ENCODE peak calls at places on chromosome 13, in six cellular contexts. A is WERI-Rb-1, D is colonic mucosa, M is dorsolateral prefrontal cortex, X is psoas muscle, G is cardiac muscle cell. R is an unnamed sample.

GRCh38 chr13:110914293-110915056 is 394 bp downstream of the ANKRD10 start:
- DNase-seq in G (peak), M (peak), A (peak), D (peak), X (peak), R (peak)

GRCh38 chr13:80716610-80717081 is 375.7 kb upstream of the SPRY2 start:
- DNase-seq in G (peak), A (no peak), D (no peak), X (peak), M (peak), R (peak)

GRCh38 chr13:111530137-111530536 is 209.7 kb downstream of the TEX29 start:
- DNase-seq in M (no peak), A (no peak), D (no peak), G (no peak), X (no peak), R (no peak)

GRCh38 chr13:23979361-23980159 is 82.3 kb upstream of the C1QTNF9B start:
- DNase-seq in X (peak), M (peak), A (peak), D (peak), G (peak), R (peak)

GRCh38 chr13:98479496-98480003 is 97.4 kb downstream of the STK24 start:
- DNase-seq in G (no peak), M (no peak), X (no peak), A (no peak), D (no peak), R (no peak)

GRCh38 chr13:107348931-107349330 is 781.0 kb upstream of the ARGLU1 start:
- DNase-seq in D (no peak), G (peak), A (no peak), M (no peak), X (no peak), R (no peak)

GRCh38 chr13:27176772-27177171 is 5.2 kb upstream of the USP12 start:
- DNase-seq in A (no peak), G (no peak), X (no peak), D (no peak), M (no peak), R (no peak)

GRCh38 chr13:23628250-23628649 is 58.0 kb downstream of the TNFRSF19 start:
- DNase-seq in X (no peak), M (no peak), G (no peak), A (peak), D (no peak), R (peak)

GRCh38 chr13:50588736-50589135 is 254.8 kb downstream of the DLEU7 start:
- DNase-seq in X (no peak), D (no peak), A (no peak), M (no peak), G (no peak), R (no peak)

GRCh38 chr13:45063261-45063870 is 56.9 kb upstream of the GTF2F2 start:
- DNase-seq in G (peak), X (no peak), A (no peak), M (no peak), D (no peak), R (no peak)

GRCh38 chr13:78129850-78130249 is 211.2 kb upstream of the EDNRB start:
- DNase-seq in G (no peak), D (no peak), X (no peak), A (no peak), M (no peak), R (no peak)

GRCh38 chr13:57627663-57628062 is 3.9 kb upstream of the PCDH17 start:
- DNase-seq in A (no peak), G (peak), X (no peak), M (no peak), D (no peak), R (peak)

GRCh38 chr13:73521291-73521626 is 462.5 kb downstream of the KLF5 start:
- DNase-seq in X (no peak), G (no peak), A (no peak), D (no peak), M (no peak), R (no peak)

GRCh38 chr13:97148894-97149293 is 73.2 kb upstream of the MBNL2 start:
- DNase-seq in G (peak), A (no peak), X (no peak), D (no peak), M (no peak), R (no peak)

GRCh38 chr13:89695343-89696257 is 1651.9 kb upstream of the MIR17HG start:
- DNase-seq in G (peak), X (no peak), A (peak), M (no peak), D (peak), R (peak)

GRCh38 chr13:71525004-71525403 is 342.0 kb downstream of the DACH1 start:
- DNase-seq in A (no peak), X (no peak), G (no peak), M (no peak), D (no peak), R (no peak)

GRCh38 chr13:30810261-30810701 is 74.9 kb downstream of the ALOX5AP start:
- DNase-seq in G (no peak), M (no peak), A (no peak), D (no peak), X (no peak), R (no peak)

GRCh38 chr13:50080856-50081105 is 65.5 kb downstream of the KCNRG start:
- DNase-seq in A (no peak), M (no peak), G (no peak), X (no peak), D (no peak), R (no peak)

GRCh38 chr13:100214886-100215285 is 126.0 kb downstream of the PCCA start:
- DNase-seq in D (no peak), G (peak), A (no peak), M (no peak), X (no peak), R (no peak)

GRCh38 chr13:73325351-73326214 is 266.8 kb downstream of the KLF5 start:
- DNase-seq in X (no peak), A (no peak), G (no peak), D (peak), M (no peak), R (no peak)

GRCh38 chr13:108777421-108778420 is 148.3 kb downstream of the MYO16 start:
- DNase-seq in D (no peak), G (no peak), A (no peak), X (no peak), M (no peak), R (peak)

GRCh38 chr13:111021270-111021669 is 93.8 kb upstream of the ARHGEF7 start:
- DNase-seq in M (no peak), G (no peak), D (no peak), A (no peak), X (no peak), R (no peak)

GRCh38 chr13:30422056-30422914 is at the start of gene UBE2L5:
- DNase-seq in D (peak), A (peak), M (peak), G (peak), X (peak), R (peak)

GRCh38 chr13:48151343-48151742 is 56.4 kb upstream of the MED4 start:
- DNase-seq in M (no peak), G (no peak), D (no peak), A (no peak), X (no peak), R (no peak)

GRCh38 chr13:21075303-21076264 is 14.2 kb upstream of the LATS2 start:
- DNase-seq in M (no peak), A (no peak), G (peak), D (no peak), X (peak), R (peak)

GRCh38 chr13:60583196-60583908 is 186.3 kb downstream of the TDRD3 start:
- DNase-seq in M (no peak), G (peak), X (no peak), A (no peak), D (peak), R (peak)
- H3K4me3 ChIP-seq in M (no peak), G (no peak), X (no peak), A (no peak), D (no peak), R (no peak)

GRCh38 chr13:70333752-70334151 is 225.5 kb upstream of the KLHL1 start:
- DNase-seq in X (no peak), G (no peak), M (no peak), A (no peak), D (no peak), R (no peak)

GRCh38 chr13:70338608-70339007 is 230.4 kb upstream of the KLHL1 start:
- DNase-seq in A (no peak), G (no peak), M (no peak), X (no peak), D (no peak), R (no peak)

GRCh38 chr13:70339738-70340137 is 231.5 kb upstream of the KLHL1 start:
- DNase-seq in M (no peak), A (peak), X (peak), D (peak), G (no peak), R (peak)
- TF ChIP-seq CTCF in M (no peak), A (peak), X (no peak), D (peak), G (no peak), R (peak)

DNA sequence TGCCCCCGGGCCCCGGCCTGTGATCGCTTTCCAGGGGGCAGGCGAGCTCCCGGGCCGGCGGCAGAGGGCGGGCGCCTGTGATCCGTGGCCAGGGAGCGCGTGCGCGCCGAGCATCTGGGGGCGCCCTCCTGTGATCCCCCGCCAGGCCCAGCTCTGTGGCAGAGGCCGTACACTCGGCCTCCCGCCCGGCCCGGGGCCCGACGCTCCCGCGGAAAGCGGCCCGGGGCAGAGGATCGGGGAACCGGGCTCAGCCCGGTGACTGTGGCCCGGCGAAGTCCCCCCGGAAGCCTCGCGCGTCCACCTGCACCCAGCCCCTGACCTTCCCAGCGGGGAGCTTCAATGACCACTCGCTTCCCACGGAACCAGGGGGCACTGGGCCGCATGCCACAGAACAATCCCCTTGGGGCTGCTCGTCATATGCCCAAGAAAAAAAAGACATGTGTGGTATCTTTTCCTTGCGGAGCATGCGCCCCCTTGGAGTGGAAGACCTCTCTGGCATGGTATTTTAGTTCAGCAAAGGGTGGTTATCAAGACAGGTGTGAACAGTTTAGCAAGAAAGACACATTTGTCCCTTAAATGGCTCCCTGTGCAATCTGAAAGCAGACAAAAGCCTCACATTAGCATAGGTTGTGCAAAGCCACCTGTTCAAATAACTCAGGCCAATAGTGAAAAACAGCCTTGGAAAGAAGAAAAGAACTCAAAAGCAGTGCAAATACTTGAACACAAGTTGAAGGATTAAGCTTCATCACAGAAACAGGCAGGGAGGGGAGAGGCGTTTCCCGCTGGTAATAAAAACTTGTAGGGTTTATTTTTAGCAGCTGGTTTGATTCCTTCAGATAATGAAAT is 290.8 kb upstream of the SOX21 start:
- DNase-seq in G (no peak), A (no peak), X (no peak), D (no peak), M (no peak), R (peak)
- H3K4me3 ChIP-seq in G (peak), A (no peak), X (peak), D (peak), M (peak), R (peak)

GRCh38 chr13:106263801-106264200 is 271.7 kb downstream of the EFNB2 start:
- DNase-seq in G (no peak), M (no peak), D (no peak), A (no peak), X (no peak), R (no peak)
- TF ChIP-seq CTCF in G (no peak), M (no peak), D (no peak), A (no peak), X (no peak), R (no peak)

GRCh38 chr13:41098761-41099160 is 33.8 kb downstream of the KBTBD6 start:
- DNase-seq in A (no peak), X (no peak), G (no peak), M (no peak), D (no peak), R (peak)
- H3K4me3 ChIP-seq in A (no peak), X (no peak), G (no peak), M (no peak), D (no peak), R (no peak)

DNA sequence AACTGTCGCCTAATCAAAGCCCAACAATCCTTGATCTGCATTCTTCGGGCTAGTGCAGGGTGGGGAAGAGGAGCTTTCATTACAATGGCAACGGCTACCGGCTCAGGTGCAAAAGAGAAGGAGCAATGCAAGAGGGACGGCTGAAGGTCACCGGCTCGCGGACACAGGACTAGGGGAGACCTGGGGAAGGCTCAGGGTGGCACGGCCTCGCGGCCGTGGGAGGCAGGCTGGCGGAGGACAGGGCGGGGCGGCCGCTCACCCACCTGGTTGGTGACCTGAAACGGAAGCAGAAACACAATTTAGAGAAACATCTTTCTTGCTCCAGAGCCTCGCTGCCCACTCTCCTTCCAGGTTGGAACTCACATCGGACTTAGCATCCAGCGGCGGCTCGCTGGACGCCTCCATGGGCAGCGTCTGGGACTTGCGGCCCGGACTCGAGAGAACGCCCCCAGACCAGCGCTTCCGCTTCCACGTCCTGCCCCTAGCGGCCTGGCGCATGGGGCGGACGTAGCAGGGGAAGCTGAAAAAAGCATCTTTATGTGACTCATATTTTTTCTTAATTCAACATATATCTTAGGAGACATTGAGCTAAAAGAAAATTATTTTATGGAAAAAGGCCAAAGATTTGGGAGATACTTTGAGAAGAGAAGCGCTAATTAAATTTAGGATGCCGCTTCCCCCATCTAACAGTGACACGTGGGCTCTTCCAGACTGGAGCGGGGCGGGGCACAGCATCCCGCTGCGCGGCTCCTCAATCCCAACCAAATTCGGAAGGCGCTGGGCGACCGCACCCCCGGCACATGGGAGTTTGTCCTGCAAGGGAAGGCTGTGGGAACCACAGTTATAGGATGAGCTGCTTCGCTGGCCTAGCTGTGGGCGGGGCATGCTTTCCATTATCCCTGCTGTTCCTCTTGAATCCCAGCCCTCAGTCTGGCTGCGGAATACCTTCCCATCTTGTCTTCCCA is at the start of gene COMMD6:
- DNase-seq in G (peak), M (peak), A (peak), X (peak), D (peak), R (peak)
- TF ChIP-seq CTCF in G (no peak), M (peak), A (no peak), X (peak), D (peak), R (no peak)

GRCh38 chr13:91145806-91146205 is 201.7 kb upstream of the MIR17HG start:
- DNase-seq in A (no peak), M (no peak), G (no peak), D (no peak), X (no peak), R (no peak)
- H3K4me3 ChIP-seq in A (no peak), M (no peak), G (no peak), D (no peak), X (no peak), R (no peak)

DNA sequence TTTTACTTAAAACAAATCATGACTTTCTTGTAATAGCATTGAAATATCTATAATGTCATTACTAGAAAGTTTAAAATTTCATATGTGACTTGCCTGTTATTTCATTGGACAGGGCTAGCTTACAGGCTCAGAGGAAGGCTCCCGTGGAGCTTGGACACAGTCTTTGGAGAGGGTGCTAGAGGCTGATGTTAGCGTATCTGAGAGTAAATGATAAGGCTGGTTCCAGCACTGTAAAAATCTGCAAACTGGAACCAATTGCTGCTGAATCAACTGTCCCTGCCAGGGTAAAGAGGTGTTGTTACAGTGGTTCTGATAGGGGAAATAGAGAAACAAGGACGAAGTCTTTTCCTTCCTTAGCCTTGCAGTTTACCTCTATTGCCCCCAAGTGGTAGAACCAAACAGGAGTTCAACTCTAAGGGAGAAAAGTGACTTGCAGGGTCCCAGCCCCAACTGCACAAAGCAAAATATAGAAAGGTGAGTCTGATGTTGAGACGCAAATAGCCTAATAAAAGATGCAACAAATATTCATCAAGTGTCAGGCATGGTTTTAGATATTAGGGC is 901.7 kb downstream of the DIAPH3 start:
- DNase-seq in D (no peak), M (no peak), X (no peak), A (no peak), G (peak), R (peak)
- TF ChIP-seq CTCF in D (no peak), M (peak), X (peak), A (peak), G (peak), R (peak)

GRCh38 chr13:51995677-51996551 is 15.3 kb downstream of the ATP7B start:
- DNase-seq in G (peak), D (peak), X (no peak), A (peak), M (no peak), R (peak)
- H3K4me3 ChIP-seq in G (no peak), D (no peak), X (no peak), A (no peak), M (peak), R (no peak)